ENCODE peak calls at places on chromosomes 2 and 18, in seven cellular contexts. K, D, U, Q, B, N and M are unnamed samples.

GRCh38 chr18:51430538-51430937 is 233.1 kb upstream of the MEX3C start:
- DNase-seq in K (no peak), D (no peak), U (no peak), Q (no peak), B (no peak), N (no peak), M (no peak)

GRCh38 chr2:161710131-161710915 is 86.1 kb downstream of the SLC4A10 start:
- DNase-seq in K (no peak), D (peak), U (no peak), Q (no peak), B (no peak), N (no peak), M (no peak)

GRCh38 chr2:67839242-67839641 is 223.6 kb downstream of the C1D start:
- DNase-seq in K (no peak), D (peak), U (no peak), Q (no peak), B (no peak), N (peak), M (no peak)

GRCh38 chr2:55133467-55134315 is 83.4 kb upstream of the RTN4 start:
- DNase-seq in K (no peak), D (peak), U (peak), Q (no peak), B (peak), N (peak), M (no peak)

GRCh38 chr2:56127013-56127772 is 56.6 kb upstream of the CCDC85A start:
- DNase-seq in K (no peak), D (no peak), U (no peak), Q (no peak), B (no peak), N (no peak), M (no peak)

GRCh38 chr2:74373189-74373588 is 6.9 kb downstream of the DCTN1 start:
- DNase-seq in K (peak), D (no peak), U (peak), Q (no peak), B (peak), N (peak), M (no peak)

GRCh38 chr18:394276-394996 is 106.1 kb downstream of the COLEC12 start:
- DNase-seq in K (no peak), D (no peak), U (no peak), Q (no peak), B (no peak), N (no peak), M (no peak)

GRCh38 chr2:96651793-96652192 is 9.2 kb downstream of the FER1L5 start:
- DNase-seq in K (no peak), D (no peak), U (no peak), Q (no peak), B (no peak), N (no peak), M (no peak)

GRCh38 chr2:42029639-42030195 is 18.1 kb upstream of the PKDCC start:
- DNase-seq in K (no peak), D (no peak), U (peak), Q (no peak), B (no peak), N (no peak), M (no peak)

GRCh38 chr2:225494100-225494459 is 94.6 kb downstream of the NYAP2 start:
- DNase-seq in K (no peak), D (no peak), U (no peak), Q (no peak), B (no peak), N (no peak), M (no peak)

GRCh38 chr18:66749030-66749429 is 145.1 kb upstream of the CDH19 start:
- DNase-seq in K (no peak), D (peak), U (no peak), Q (no peak), B (no peak), N (peak), M (no peak)

GRCh38 chr18:3265564-3266033 is 3.7 kb downstream of the MYL12B start:
- DNase-seq in K (no peak), D (no peak), U (no peak), Q (no peak), B (no peak), N (no peak), M (no peak)

GRCh38 chr2:65664931-65665330 is 232.5 kb upstream of the SPRED2 start:
- DNase-seq in K (no peak), D (no peak), U (no peak), Q (no peak), B (no peak), N (no peak), M (no peak)

GRCh38 chr2:105868060-105868459 is 123.3 kb downstream of the NCK2 start:
- DNase-seq in K (no peak), D (no peak), U (no peak), Q (no peak), B (no peak), N (no peak), M (no peak)

GRCh38 chr2:232174662-232175061 is 203.9 kb upstream of the ALPP start:
- DNase-seq in K (no peak), D (no peak), U (no peak), Q (no peak), B (no peak), N (no peak), M (no peak)

GRCh38 chr2:75666821-75667344 is 20.3 kb downstream of the MRPL19 start:
- DNase-seq in K (no peak), D (no peak), U (no peak), Q (no peak), B (no peak), N (no peak), M (no peak)
- TF ChIP-seq CTCF in K (no peak), D (no peak), U (no peak), Q (no peak), B (no peak), N (no peak), M (no peak)

GRCh38 chr2:172460780-172461201 is 33.4 kb downstream of the ITGA6 start:
- DNase-seq in K (no peak), D (no peak), U (no peak), Q (no peak), B (no peak), N (peak), M (no peak)

GRCh38 chr2:172458561-172459124 is 31.3 kb downstream of the ITGA6 start:
- DNase-seq in K (no peak), D (no peak), U (no peak), Q (no peak), B (no peak), N (no peak), M (no peak)

GRCh38 chr2:172464340-172465129 is 37.1 kb downstream of the ITGA6 start:
- DNase-seq in K (peak), D (no peak), U (no peak), Q (no peak), B (no peak), N (no peak), M (no peak)

GRCh38 chr2:172462393-172463381 is 35.3 kb downstream of the ITGA6 start:
- DNase-seq in K (peak), D (no peak), U (no peak), Q (no peak), B (no peak), N (no peak), M (no peak)

GRCh38 chr2:172461591-172462392 is 34.4 kb downstream of the ITGA6 start:
- DNase-seq in K (peak), D (peak), U (peak), Q (no peak), B (peak), N (peak), M (no peak)
- TF ChIP-seq CTCF in K (peak), D (peak), U (peak), Q (peak), B (peak), N (peak), M (no peak)

GRCh38 chr2:177108890-177109289 is 103.7 kb upstream of the HNRNPA3 start:
- DNase-seq in K (no peak), D (no peak), U (no peak), Q (no peak), B (no peak), N (no peak), M (no peak)

GRCh38 chr2:177101930-177102329 is 110.7 kb upstream of the HNRNPA3 start:
- DNase-seq in K (no peak), D (no peak), U (no peak), Q (no peak), B (no peak), N (no peak), M (no peak)

GRCh38 chr2:177106212-177106611 is 106.4 kb upstream of the HNRNPA3 start:
- DNase-seq in K (no peak), D (no peak), U (peak), Q (no peak), B (no peak), N (peak), M (no peak)
- TF ChIP-seq CTCF in K (no peak), D (no peak), U (peak), Q (no peak), B (no peak), N (peak), M (no peak)

GRCh38 chr2:20617892-20618467 is 32.9 kb downstream of the HS1BP3 start:
- DNase-seq in K (peak), D (peak), U (peak), Q (peak), B (peak), N (peak), M (peak)
- TF ChIP-seq CTCF in K (peak), D (peak), U (peak), Q (peak), B (peak), N (no peak), M (peak)

DNA sequence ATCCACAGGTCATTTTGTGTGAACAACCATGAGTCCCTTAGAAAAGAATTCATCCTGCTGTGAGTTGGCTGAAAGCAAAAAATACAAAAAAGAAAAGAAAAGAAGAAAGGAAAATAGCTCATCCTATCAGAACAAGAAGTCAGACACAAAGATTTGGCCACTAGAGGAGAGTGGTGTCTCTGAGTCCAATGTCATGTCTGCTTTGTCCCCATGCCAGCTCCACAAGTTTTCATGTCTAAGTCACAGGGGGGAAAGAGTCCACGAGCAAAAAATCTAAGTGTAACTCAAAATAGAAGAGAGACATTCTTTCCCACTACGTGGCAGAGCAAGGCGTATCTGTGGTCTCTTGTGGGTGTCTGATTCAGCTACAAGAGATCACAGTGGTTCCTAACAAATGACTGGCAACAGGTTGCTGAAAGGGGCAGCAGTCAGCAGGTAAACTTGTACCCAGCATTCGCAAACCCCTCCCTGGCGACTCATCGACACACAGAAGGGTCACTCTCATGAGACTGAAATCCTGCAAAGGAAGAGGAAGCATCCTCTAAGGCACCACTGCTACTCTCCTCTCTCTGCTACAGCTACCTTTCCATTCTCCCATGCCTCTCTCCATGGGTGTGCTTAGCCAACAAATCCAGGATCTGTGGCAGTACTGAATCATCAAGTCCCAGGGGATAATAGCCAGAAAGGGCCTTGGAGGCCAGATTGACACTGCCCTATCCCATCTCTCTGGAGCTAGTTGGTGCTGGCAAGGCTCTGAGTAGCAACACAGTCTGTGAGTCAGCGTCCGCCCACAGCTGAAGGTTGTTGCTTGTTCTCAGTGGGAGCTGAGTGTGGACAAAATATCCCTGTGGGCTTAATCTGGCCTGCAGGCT is 123.0 kb upstream of the SLC39A10 start:
- DNase-seq in K (no peak), D (peak), U (peak), Q (peak), B (no peak), N (peak), M (peak)
- TF ChIP-seq CTCF in K (no peak), D (peak), U (peak), Q (no peak), B (no peak), N (no peak), M (no peak)